ENCODE peak calls at places on chromosome 11, in eight cellular contexts. J is Peyer's patch, X is adrenal gland, P is body of pancreas, G is HCT116, N is ovary, Q is esophagus squamous epithelium, D is uterus. F is an unnamed sample.

GRCh38 chr11:112694813-112695212 is 266.4 kb upstream of the NCAM1 start:
- DNase-seq in J (no peak), X (no peak), P (no peak), G (no peak), N (no peak), Q (no peak), D (no peak), F (peak; percentile 4)

GRCh38 chr11:118535261-118535660 is 4.3 kb downstream of the TMEM25 start:
- DNase-seq in J (no peak), X (no peak), P (no peak), G (no peak), N (no peak), Q (no peak), D (no peak), F (no peak)

GRCh38 chr11:96161271-96162089 is 181.5 kb downstream of the MAML2 start:
- DNase-seq in J (no peak), X (no peak), P (no peak), G (no peak), N (no peak), Q (no peak), D (no peak), F (no peak)

GRCh38 chr11:5046754-5047330 is 516 bp downstream of the OR52J3 start:
- DNase-seq in J (no peak), X (no peak), P (no peak), G (no peak), N (no peak), Q (no peak), D (no peak), F (no peak)

GRCh38 chr11:127052420-127052819 is 51.9 kb upstream of the KIRREL3 start:
- DNase-seq in J (no peak), X (no peak), P (no peak), G (no peak), N (no peak), Q (no peak), D (no peak), F (no peak)

GRCh38 chr11:33742249-33742851 is 6.1 kb upstream of the CD59 start:
- DNase-seq in J (no peak), X (no peak), P (no peak), G (no peak), N (no peak), Q (no peak), D (no peak), F (peak; percentile 65)

GRCh38 chr11:30422828-30423648 is 100.1 kb downstream of the ARL14EP start:
- DNase-seq in J (no peak), X (no peak), P (peak; percentile 13), G (no peak), N (no peak), Q (no peak), D (peak; percentile 23), F (no peak)

GRCh38 chr11:26996056-26996455 is 2.1 kb downstream of the FIBIN start:
- DNase-seq in J (no peak), X (no peak), P (no peak), G (no peak), N (no peak), Q (no peak), D (no peak), F (no peak)

GRCh38 chr11:119363874-119364590 is 17.5 kb downstream of the USP2 start:
- DNase-seq in J (peak; percentile 82), X (peak; percentile 69), P (peak; percentile 67), G (no peak), N (peak; percentile 80), Q (no peak), D (peak; percentile 53), F (peak; percentile 73)

GRCh38 chr11:100302824-100303223 is 384.3 kb upstream of the ARHGAP42 start:
- DNase-seq in J (no peak), X (no peak), P (no peak), G (no peak), N (no peak), Q (no peak), D (no peak), F (no peak)

GRCh38 chr11:114087028-114087427 is 27.5 kb downstream of the ZBTB16 start:
- DNase-seq in J (no peak), X (no peak), P (no peak), G (no peak), N (no peak), Q (no peak), D (no peak), F (no peak)

GRCh38 chr11:128521697-128522062 is 65.7 kb downstream of the ETS1 start:
- DNase-seq in J (no peak), X (no peak), P (no peak), G (no peak), N (peak; percentile 68), Q (no peak), D (peak; percentile 42), F (no peak)

GRCh38 chr11:113504586-113504985 is 29.4 kb upstream of the DRD2 start:
- DNase-seq in J (no peak), X (no peak), P (no peak), G (no peak), N (no peak), Q (no peak), D (no peak), F (no peak)

GRCh38 chr11:12542186-12542935 is 131.9 kb upstream of the TEAD1 start:
- DNase-seq in J (no peak), X (no peak), P (no peak), G (no peak), N (no peak), Q (no peak), D (no peak), F (no peak)

GRCh38 chr11:72947229-72947628 is 133.0 kb downstream of the ATG16L2 start:
- DNase-seq in J (no peak), X (no peak), P (no peak), G (no peak), N (no peak), Q (no peak), D (no peak), F (no peak)

GRCh38 chr11:63713776-63714175 is 32.5 kb downstream of the RTN3 start:
- DNase-seq in J (no peak), X (no peak), P (no peak), G (no peak), N (no peak), Q (no peak), D (peak; percentile 34), F (no peak)

GRCh38 chr11:108836541-108836940 is 171.7 kb downstream of the DDX10 start:
- DNase-seq in J (no peak), X (no peak), P (no peak), G (no peak), N (no peak), Q (no peak), D (no peak), F (no peak)

GRCh38 chr11:120532082-120532481 is 20.5 kb downstream of the GRIK4 start:
- DNase-seq in J (no peak), X (no peak), P (no peak), G (no peak), N (no peak), Q (no peak), D (no peak), F (no peak)

GRCh38 chr11:129652828-129653227 is 162.8 kb upstream of the TMEM45B start:
- DNase-seq in J (no peak), X (no peak), P (no peak), G (no peak), N (no peak), Q (no peak), D (no peak), F (no peak)

DNA sequence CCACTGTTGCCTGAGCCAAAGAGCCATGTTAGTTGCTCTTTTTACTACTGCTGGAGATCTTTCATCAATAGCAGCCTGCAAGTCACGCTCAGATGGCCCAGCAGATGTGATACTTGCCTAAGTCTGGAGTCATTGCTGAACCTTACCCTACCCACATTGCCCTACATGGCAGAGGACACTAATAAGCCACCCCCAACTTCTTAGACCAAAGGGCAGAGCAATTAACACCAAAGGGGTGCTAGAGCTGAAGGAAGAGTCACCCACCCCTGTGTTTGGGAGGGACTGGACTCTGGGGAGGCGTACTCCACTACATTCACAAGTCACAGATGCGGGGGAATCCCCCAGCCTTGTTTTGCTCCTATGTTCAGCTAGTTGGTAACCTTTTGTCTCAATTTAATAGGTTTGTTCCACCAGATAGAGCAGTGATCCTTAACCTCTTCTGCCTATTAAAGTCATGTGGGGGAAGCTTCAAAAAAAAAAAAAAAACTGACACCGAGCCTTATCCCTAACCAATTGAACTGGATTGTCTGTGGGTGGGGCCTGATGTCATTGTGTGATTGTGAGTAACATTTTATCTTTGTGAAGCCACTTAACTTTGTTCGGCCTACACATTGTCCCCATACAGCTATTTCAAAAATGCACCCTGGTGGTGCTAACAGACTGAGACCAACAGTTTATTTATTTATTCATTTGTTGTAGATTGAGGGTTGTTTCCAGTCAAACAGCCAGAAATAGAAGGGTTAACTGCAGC is 13.1 kb downstream of the ADM start:
- DNase-seq in J (no peak), X (no peak), P (no peak), G (no peak), N (no peak), Q (no peak), D (no peak), F (peak; percentile 23)
- TF ChIP-seq POLR2A in J (no peak), X (no peak), P (no peak), G (no peak), N (no peak), Q (no peak), D (no peak), F (no peak)

GRCh38 chr11:78022397-78023396 is at the start of gene KCTD14:
- DNase-seq in J (peak; percentile 73), X (peak; percentile 84), P (peak; percentile 87), G (no peak), N (peak; percentile 29), Q (no peak), D (peak; percentile 29), F (no peak)
- TF ChIP-seq POLR2A in J (peak; percentile 53), X (peak; percentile 66), P (peak; percentile 89), G (peak; percentile 81), N (no peak), Q (no peak), D (no peak), F (no peak)

DNA sequence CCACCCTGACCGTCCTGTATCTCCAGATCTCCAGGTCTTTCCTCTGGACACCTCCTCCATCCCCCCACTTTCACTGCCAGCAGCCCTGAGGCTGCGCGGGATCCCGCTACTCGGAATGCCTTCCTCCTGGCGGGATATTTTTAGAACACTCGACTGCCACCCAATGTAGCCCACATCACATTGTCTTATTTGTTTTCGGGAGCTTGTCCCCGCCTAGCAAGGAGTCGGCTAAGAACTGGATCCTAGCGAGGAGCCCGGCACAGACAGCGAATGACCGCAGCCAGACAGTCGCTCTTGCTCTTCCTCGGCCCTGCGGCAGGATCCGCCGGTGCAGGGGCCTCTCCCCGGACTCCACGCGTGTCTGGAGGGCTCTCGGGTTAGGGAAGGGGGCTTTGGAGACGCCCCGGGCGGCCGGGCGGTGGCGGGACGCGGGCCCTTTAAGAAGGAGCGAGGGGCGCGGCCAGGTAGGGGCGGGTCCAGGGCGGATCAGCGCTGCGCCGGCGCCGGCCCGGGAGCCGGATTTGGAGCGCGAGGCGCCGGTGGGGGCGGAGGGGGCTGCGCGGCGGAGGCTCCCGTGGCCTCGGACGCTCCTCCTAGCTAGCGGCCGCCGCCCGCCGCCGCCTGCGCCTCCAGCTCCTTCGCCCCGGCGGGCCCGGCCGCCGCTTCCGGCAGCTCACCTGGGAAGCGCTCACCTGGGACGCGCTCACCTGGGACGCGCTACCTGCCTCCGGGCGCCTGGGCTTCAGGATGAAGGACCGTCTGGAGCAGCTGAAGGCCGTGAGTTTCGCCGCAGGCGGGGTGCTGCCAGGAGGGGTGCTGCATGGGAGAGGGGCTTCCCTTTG is at the start of gene STX3:
- DNase-seq in J (peak; percentile 89), X (peak; percentile 81), P (peak; percentile 77), G (peak; percentile 64), N (peak; percentile 77), Q (no peak), D (peak; percentile 58), F (peak; percentile 70)
- TF ChIP-seq POLR2A in J (no peak), X (peak; percentile 63), P (peak; percentile 29), G (peak; percentile 33), N (peak; percentile 19), Q (no peak), D (peak; percentile 13), F (no peak)

GRCh38 chr11:116787786-116788486 is at the start of gene ZPR1:
- DNase-seq in J (peak; percentile 93), X (peak; percentile 89), P (peak; percentile 81), G (peak; percentile 56), N (peak; percentile 84), Q (peak; percentile 39), D (peak; percentile 77), F (peak; percentile 88)
- TF ChIP-seq POLR2A in J (peak; percentile 93), X (no peak), P (peak; percentile 81), G (no peak), N (peak; percentile 59), Q (peak; percentile 10), D (peak; percentile 33), F (peak; percentile 86)

F was measured in erythroblast.